ENCODE peak calls at places on chromosome 6, in four cellular contexts. One of them, this sample, is unnamed.
A peak's percentile ranks its signal among the peaks of the same experiment; 100 is the strongest.

GRCh38 chr6:166866839-166867637 is 89.3 kb downstream of the RNASET2 start:
- DNase-seq in pancreas: no peak
- DNase-seq in suprapubic skin: no peak
- DNase-seq in CD8-positive, alpha-beta memory T cell: no peak
- DNase-seq in this sample: no peak

GRCh38 chr6:149020319-149020718 is 273.5 kb downstream of the UST start:
- DNase-seq in pancreas: no peak
- DNase-seq in suprapubic skin: no peak
- DNase-seq in CD8-positive, alpha-beta memory T cell: no peak
- DNase-seq in this sample: no peak

GRCh38 chr6:53044071-53044470 is 21.1 kb upstream of the FBXO9 start:
- DNase-seq in pancreas: no peak
- DNase-seq in suprapubic skin: no peak
- DNase-seq in CD8-positive, alpha-beta memory T cell: no peak
- DNase-seq in this sample: no peak

GRCh38 chr6:127266892-127267741 is 453 bp downstream of the RNF146 start:
- DNase-seq in pancreas: peak; percentile 80
- DNase-seq in suprapubic skin: peak; percentile 75
- DNase-seq in CD8-positive, alpha-beta memory T cell: peak; percentile 39
- DNase-seq in this sample: no peak

GRCh38 chr6:117188627-117189201 is 76.6 kb upstream of the VGLL2 start:
- DNase-seq in pancreas: no peak
- DNase-seq in suprapubic skin: no peak
- DNase-seq in CD8-positive, alpha-beta memory T cell: no peak
- DNase-seq in this sample: no peak

GRCh38 chr6:98118357-98119045 is 715.9 kb upstream of the POU3F2 start:
- DNase-seq in pancreas: no peak
- DNase-seq in suprapubic skin: no peak
- DNase-seq in CD8-positive, alpha-beta memory T cell: no peak
- DNase-seq in this sample: no peak

GRCh38 chr6:148972481-148972880 is 225.7 kb downstream of the UST start:
- DNase-seq in pancreas: peak; percentile 87
- DNase-seq in suprapubic skin: no peak
- DNase-seq in CD8-positive, alpha-beta memory T cell: peak; percentile 3
- DNase-seq in this sample: no peak

GRCh38 chr6:111087871-111088667 is 766 bp downstream of the SLC16A10 start:
- DNase-seq in pancreas: peak; percentile 73
- DNase-seq in suprapubic skin: peak; percentile 60
- DNase-seq in CD8-positive, alpha-beta memory T cell: peak; percentile 27
- DNase-seq in this sample: no peak

GRCh38 chr6:11069760-11070159 is 23.9 kb upstream of the SMIM13 start:
- DNase-seq in pancreas: no peak
- DNase-seq in suprapubic skin: no peak
- DNase-seq in CD8-positive, alpha-beta memory T cell: no peak
- DNase-seq in this sample: no peak

GRCh38 chr6:118313762-118314161 is 234.3 kb upstream of the PLN start:
- DNase-seq in pancreas: no peak
- DNase-seq in suprapubic skin: no peak
- DNase-seq in CD8-positive, alpha-beta memory T cell: no peak
- DNase-seq in this sample: no peak

GRCh38 chr6:137013738-137014602 is 30.8 kb downstream of the IL20RA start:
- DNase-seq in pancreas: no peak
- DNase-seq in suprapubic skin: no peak
- DNase-seq in CD8-positive, alpha-beta memory T cell: no peak
- DNase-seq in this sample: no peak

GRCh38 chr6:147106759-147107401 is 97.3 kb upstream of the STXBP5 start:
- DNase-seq in pancreas: no peak
- DNase-seq in suprapubic skin: no peak
- DNase-seq in CD8-positive, alpha-beta memory T cell: no peak
- DNase-seq in this sample: no peak

GRCh38 chr6:163872335-163872734 is 457.8 kb downstream of the QKI start:
- DNase-seq in pancreas: no peak
- DNase-seq in suprapubic skin: no peak
- DNase-seq in CD8-positive, alpha-beta memory T cell: no peak
- DNase-seq in this sample: no peak

GRCh38 chr6:121394151-121394550 is 41.3 kb upstream of the GJA1 start:
- DNase-seq in pancreas: no peak
- DNase-seq in suprapubic skin: no peak
- DNase-seq in CD8-positive, alpha-beta memory T cell: no peak
- DNase-seq in this sample: no peak

GRCh38 chr6:90286884-90287488 is 9.7 kb downstream of the BACH2 start:
- DNase-seq in pancreas: no peak
- DNase-seq in suprapubic skin: no peak
- DNase-seq in CD8-positive, alpha-beta memory T cell: no peak
- DNase-seq in this sample: no peak

GRCh38 chr6:135640449-135641111 is 143.0 kb upstream of the AHI1 start:
- DNase-seq in pancreas: no peak
- DNase-seq in suprapubic skin: no peak
- DNase-seq in CD8-positive, alpha-beta memory T cell: no peak
- DNase-seq in this sample: no peak

GRCh38 chr6:82086944-82087343 is 160.6 kb downstream of the IBTK start:
- DNase-seq in pancreas: no peak
- DNase-seq in suprapubic skin: no peak
- DNase-seq in CD8-positive, alpha-beta memory T cell: no peak
- DNase-seq in this sample: no peak

GRCh38 chr6:165729307-165729936 is 66.4 kb upstream of the PDE10A start:
- DNase-seq in pancreas: no peak
- DNase-seq in suprapubic skin: no peak
- DNase-seq in CD8-positive, alpha-beta memory T cell: no peak
- DNase-seq in this sample: no peak

GRCh38 chr6:7146079-7146828 is 38.5 kb downstream of the RREB1 start:
- DNase-seq in pancreas: peak; percentile 69
- DNase-seq in suprapubic skin: peak; percentile 80
- DNase-seq in CD8-positive, alpha-beta memory T cell: no peak
- DNase-seq in this sample: peak; percentile 76

GRCh38 chr6:56521454-56521853 is 121.2 kb downstream of the DST start:
- DNase-seq in pancreas: no peak
- DNase-seq in suprapubic skin: no peak
- DNase-seq in CD8-positive, alpha-beta memory T cell: no peak
- DNase-seq in this sample: no peak

GRCh38 chr6:131776986-131777385 is 30.8 kb upstream of the ENPP1 start:
- DNase-seq in pancreas: no peak
- DNase-seq in suprapubic skin: no peak
- DNase-seq in CD8-positive, alpha-beta memory T cell: no peak
- DNase-seq in this sample: no peak

GRCh38 chr6:62775427-62776022 is 435.7 kb upstream of the FKBP1C start:
- DNase-seq in pancreas: no peak
- DNase-seq in suprapubic skin: no peak
- DNase-seq in CD8-positive, alpha-beta memory T cell: no peak
- DNase-seq in this sample: no peak

GRCh38 chr6:163405412-163406309 is 8.9 kb upstream of the QKI start:
- DNase-seq in pancreas: peak; percentile 73
- DNase-seq in suprapubic skin: peak; percentile 74
- DNase-seq in CD8-positive, alpha-beta memory T cell: no peak
- DNase-seq in this sample: peak; percentile 90

GRCh38 chr6:52512199-52512598 is 64.7 kb downstream of the TRAM2 start:
- DNase-seq in pancreas: no peak
- DNase-seq in suprapubic skin: no peak
- DNase-seq in CD8-positive, alpha-beta memory T cell: no peak
- DNase-seq in this sample: peak; percentile 82

GRCh38 chr6:106056060-106056737 is 29.9 kb upstream of the PRDM1 start:
- DNase-seq in pancreas: no peak
- DNase-seq in suprapubic skin: no peak
- DNase-seq in CD8-positive, alpha-beta memory T cell: no peak
- DNase-seq in this sample: no peak

GRCh38 chr6:41976794-41977484 is 35.3 kb upstream of the CCND3 start:
- DNase-seq in pancreas: no peak
- DNase-seq in suprapubic skin: no peak
- DNase-seq in CD8-positive, alpha-beta memory T cell: no peak
- DNase-seq in this sample: no peak

GRCh38 chr6:121319112-121319553 is 15.1 kb downstream of the TBC1D32 start:
- DNase-seq in pancreas: no peak
- DNase-seq in suprapubic skin: no peak
- DNase-seq in CD8-positive, alpha-beta memory T cell: no peak
- DNase-seq in this sample: no peak

GRCh38 chr6:119479860-119480655 is 130.5 kb upstream of the MAN1A1 start:
- DNase-seq in pancreas: no peak
- DNase-seq in suprapubic skin: no peak
- DNase-seq in CD8-positive, alpha-beta memory T cell: no peak
- DNase-seq in this sample: no peak

GRCh38 chr6:14310955-14311354 is 193.4 kb downstream of the CD83 start:
- DNase-seq in pancreas: no peak
- DNase-seq in suprapubic skin: no peak
- DNase-seq in CD8-positive, alpha-beta memory T cell: no peak
- DNase-seq in this sample: no peak

GRCh38 chr6:110816677-110817076 is 1.4 kb upstream of the CDK19 start:
- DNase-seq in pancreas: no peak
- DNase-seq in suprapubic skin: no peak
- DNase-seq in CD8-positive, alpha-beta memory T cell: no peak
- DNase-seq in this sample: no peak

GRCh38 chr6:135535989-135536414 is 38.5 kb upstream of the AHI1 start:
- DNase-seq in pancreas: no peak
- DNase-seq in suprapubic skin: no peak
- DNase-seq in CD8-positive, alpha-beta memory T cell: no peak
- DNase-seq in this sample: no peak

GRCh38 chr6:55069132-55069781 is 105.1 kb upstream of the HCRTR2 start:
- DNase-seq in pancreas: no peak
- DNase-seq in suprapubic skin: no peak
- DNase-seq in CD8-positive, alpha-beta memory T cell: no peak
- DNase-seq in this sample: no peak

GRCh38 chr6:39330476-39330875 is 8.0 kb upstream of the KCNK16 start:
- DNase-seq in pancreas: no peak
- DNase-seq in suprapubic skin: no peak
- DNase-seq in CD8-positive, alpha-beta memory T cell: no peak
- DNase-seq in this sample: no peak

GRCh38 chr6:81309841-81310240 is 442.6 kb downstream of the TENT5A start:
- DNase-seq in pancreas: no peak
- DNase-seq in suprapubic skin: no peak
- DNase-seq in CD8-positive, alpha-beta memory T cell: no peak
- DNase-seq in this sample: no peak

GRCh38 chr6:30682181-30683117 is 4.0 kb downstream of the PPP1R18 start:
- DNase-seq in pancreas: peak; percentile 66
- DNase-seq in suprapubic skin: peak; percentile 92
- DNase-seq in CD8-positive, alpha-beta memory T cell: peak; percentile 87
- DNase-seq in this sample: peak; percentile 92

GRCh38 chr6:30683980-30684338 is 2.5 kb downstream of the PPP1R18 start:
- DNase-seq in pancreas: no peak
- DNase-seq in suprapubic skin: no peak
- DNase-seq in CD8-positive, alpha-beta memory T cell: no peak
- DNase-seq in this sample: no peak

GRCh38 chr6:30683137-30683979 is 3.1 kb downstream of the PPP1R18 start:
- DNase-seq in pancreas: no peak
- DNase-seq in suprapubic skin: no peak
- DNase-seq in CD8-positive, alpha-beta memory T cell: no peak
- DNase-seq in this sample: no peak

GRCh38 chr6:30679765-30680535 is 6.5 kb downstream of the PPP1R18 start:
- DNase-seq in pancreas: no peak
- DNase-seq in suprapubic skin: no peak
- DNase-seq in CD8-positive, alpha-beta memory T cell: no peak
- DNase-seq in this sample: no peak

DNA sequence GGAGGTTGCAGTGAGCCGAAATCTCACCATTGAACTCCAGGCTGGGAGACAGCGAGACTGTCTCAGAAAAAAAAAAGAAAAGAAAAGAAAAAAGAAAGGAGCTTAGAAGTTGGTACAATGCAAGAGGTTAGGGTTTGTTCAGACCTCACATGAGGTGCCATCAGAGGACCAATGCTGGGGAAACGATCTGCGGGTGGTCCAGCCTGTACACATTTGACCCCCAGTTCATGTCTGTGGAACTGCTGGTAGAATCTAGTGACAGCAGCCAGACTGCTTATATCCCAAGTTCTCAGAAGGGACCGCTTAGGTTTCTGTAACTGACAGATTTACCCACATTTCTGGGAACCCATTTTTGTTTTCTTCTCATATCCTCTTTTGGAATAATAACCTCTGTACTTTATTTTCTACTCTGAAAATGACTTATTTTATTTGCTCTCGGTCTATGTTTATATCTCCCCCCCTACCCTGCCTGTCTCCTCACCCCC is 4.7 kb downstream of the PPP1R18 start:
- DNase-seq in pancreas: no peak
- DNase-seq in suprapubic skin: no peak
- DNase-seq in CD8-positive, alpha-beta memory T cell: no peak
- DNase-seq in this sample: no peak
- H3K4me1 ChIP-seq in pancreas: no peaks in the 10 kb centered on the region
- H3K4me1 ChIP-seq in suprapubic skin: peaks cover 71% of the 10 kb centered on the region
- H3K4me1 ChIP-seq in CD8-positive, alpha-beta memory T cell: peaks cover 38% of the 10 kb centered on the region
- H3K4me1 ChIP-seq in this sample: peaks cover 2% of the 10 kb centered on the region

DNA sequence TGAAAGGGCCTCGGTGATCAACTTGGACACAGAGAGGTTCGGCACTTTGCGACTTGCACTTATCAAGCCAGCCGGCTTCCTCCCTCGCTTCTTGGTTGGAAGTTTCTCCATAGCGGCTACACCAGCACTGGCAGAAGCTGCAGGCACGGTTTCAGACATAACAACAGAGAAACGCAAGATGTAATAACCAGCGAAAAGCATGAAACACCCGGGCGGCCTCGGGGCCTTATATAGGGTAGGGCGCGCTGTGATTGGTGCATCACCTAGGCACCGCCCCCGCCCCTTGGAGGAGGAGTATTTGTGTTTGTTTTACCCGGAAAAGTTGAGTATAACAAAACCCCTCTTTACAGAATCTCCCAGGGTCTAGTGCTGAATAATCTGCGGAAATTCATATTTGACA is 20.7 kb downstream of the HFE start:
- DNase-seq in pancreas: no peak
- DNase-seq in suprapubic skin: no peak
- DNase-seq in CD8-positive, alpha-beta memory T cell: no peak
- DNase-seq in this sample: no peak
- H3K27ac ChIP-seq in pancreas: no peak overlapping the region
- H3K27ac ChIP-seq in suprapubic skin: no peak overlapping the region
- H3K27ac ChIP-seq in CD8-positive, alpha-beta memory T cell: no peak overlapping the region
- H3K27ac ChIP-seq in this sample: no peak overlapping the region

GRCh38 chr6:21846541-21847451 is 253.2 kb downstream of the SOX4 start:
- DNase-seq in pancreas: no peak
- DNase-seq in suprapubic skin: no peak
- DNase-seq in CD8-positive, alpha-beta memory T cell: no peak
- DNase-seq in this sample: no peak
- H3K4me1 ChIP-seq in pancreas: no peaks in the 10 kb centered on the region
- H3K4me1 ChIP-seq in suprapubic skin: peaks cover 2% of the 10 kb centered on the region
- H3K4me1 ChIP-seq in CD8-positive, alpha-beta memory T cell: no peaks in the 10 kb centered on the region
- H3K4me1 ChIP-seq in this sample: peaks cover 2% of the 10 kb centered on the region

GRCh38 chr6:19818805-19819204 is 18.4 kb upstream of the ID4 start:
- DNase-seq in pancreas: no peak
- DNase-seq in suprapubic skin: no peak
- DNase-seq in CD8-positive, alpha-beta memory T cell: no peak
- DNase-seq in this sample: no peak

GRCh38 chr6:19822134-19822533 is 15.0 kb upstream of the ID4 start:
- DNase-seq in pancreas: no peak
- DNase-seq in suprapubic skin: no peak
- DNase-seq in CD8-positive, alpha-beta memory T cell: no peak
- DNase-seq in this sample: no peak

GRCh38 chr6:19827247-19827646 is 9.9 kb upstream of the ID4 start:
- DNase-seq in pancreas: no peak
- DNase-seq in suprapubic skin: no peak
- DNase-seq in CD8-positive, alpha-beta memory T cell: no peak
- DNase-seq in this sample: no peak

GRCh38 chr6:19827903-19828302 is 9.3 kb upstream of the ID4 start:
- DNase-seq in pancreas: no peak
- DNase-seq in suprapubic skin: no peak
- DNase-seq in CD8-positive, alpha-beta memory T cell: no peak
- DNase-seq in this sample: no peak

GRCh38 chr6:19824058-19824807 is 12.9 kb upstream of the ID4 start:
- DNase-seq in pancreas: no peak
- DNase-seq in suprapubic skin: peak; percentile 70
- DNase-seq in CD8-positive, alpha-beta memory T cell: no peak
- DNase-seq in this sample: no peak
- H3K27ac ChIP-seq in pancreas: no peak overlapping the region
- H3K27ac ChIP-seq in suprapubic skin: peak overlapping the region; percentile 74
- H3K27ac ChIP-seq in CD8-positive, alpha-beta memory T cell: no peak overlapping the region
- H3K27ac ChIP-seq in this sample: no peak overlapping the region